ENCODE peak calls at places on chromosomes 4 and X, in seven cellular contexts. H is activated CD8-positive, alpha-beta memory T cell treated with anti-CD3 and anti-CD28 coated beads, Interleukin-2, amount 50 U/mL, for 4 hours; W is nephron progenitor cell; G is pulmonary artery endothelial cell; O is HCEC 1CT; J is PC-3; B is activated B cell treated with CpG ODN at 0.5 μM for 24 hours. Z is an unnamed sample.

GRCh38 chr4:48898733-48899431 is 7.7 kb downstream of the OCIAD2 start:
- DNase-seq in H (no peak), W (no peak), G (peak), O (no peak), J (no peak), B (no peak), Z (no peak)

GRCh38 chrX:80648023-80648422 is 161.7 kb downstream of the BRWD3 start:
- DNase-seq in H (no peak), W (no peak), G (no peak), O (peak), J (peak), B (no peak), Z (no peak)

GRCh38 chr4:101169044-101170014 is 178.0 kb downstream of the PPP3CA start:
- DNase-seq in H (peak), W (peak), G (peak), O (peak), J (peak), B (no peak), Z (peak)

GRCh38 chr4:23348789-23349498 is 540.9 kb downstream of the PPARGC1A start:
- DNase-seq in H (no peak), W (no peak), G (no peak), O (no peak), J (no peak), B (no peak), Z (no peak)

GRCh38 chr4:18847276-18847890 is 825.8 kb upstream of the LCORL start:
- DNase-seq in H (no peak), W (no peak), G (no peak), O (no peak), J (peak), B (no peak), Z (no peak)

GRCh38 chr4:107203733-107204132 is 167.6 kb upstream of the DKK2 start:
- DNase-seq in H (no peak), W (no peak), G (no peak), O (no peak), J (no peak), B (no peak), Z (no peak)

GRCh38 chrX:110331444-110332025 is 13.7 kb upstream of the AMMECR1 start:
- DNase-seq in H (no peak), W (no peak), G (no peak), O (no peak), J (no peak), B (no peak), Z (no peak)

GRCh38 chr4:133062851-133063250 is 86.2 kb upstream of the PCDH10 start:
- DNase-seq in H (no peak), W (no peak), G (no peak), O (peak), J (no peak), B (no peak), Z (no peak)

GRCh38 chr4:17521595-17521994 is 6.6 kb downstream of the CLRN2 start:
- DNase-seq in H (no peak), W (no peak), G (no peak), O (no peak), J (no peak), B (no peak), Z (no peak)

GRCh38 chr4:76691767-76692689 is 205.9 kb downstream of the SOWAHB start:
- DNase-seq in H (no peak), W (no peak), G (no peak), O (no peak), J (no peak), B (no peak), Z (no peak)

GRCh38 chrX:123731987-123732678 is 719 bp downstream of the THOC2 start:
- DNase-seq in H (no peak), W (peak), G (no peak), O (peak), J (peak), B (no peak), Z (peak)

GRCh38 chrX:12118134-12118533 is 20.1 kb upstream of the FRMPD4 start:
- DNase-seq in H (no peak), W (no peak), G (no peak), O (peak), J (no peak), B (no peak), Z (no peak)

GRCh38 chr4:2141762-2142520 is 82.8 kb downstream of the NAT8L start:
- DNase-seq in H (peak), W (no peak), G (no peak), O (no peak), J (no peak), B (no peak), Z (no peak)

GRCh38 chrX:112822892-112823291 is 17.7 kb downstream of the AMOT start:
- DNase-seq in H (no peak), W (no peak), G (no peak), O (no peak), J (no peak), B (no peak), Z (no peak)

GRCh38 chr4:108700358-108700757 is 50.0 kb downstream of the OSTC start:
- DNase-seq in H (no peak), W (no peak), G (no peak), O (no peak), J (peak), B (no peak), Z (no peak)

GRCh38 chr4:122764808-122765189 is 32.3 kb downstream of the BBS12 start:
- DNase-seq in H (no peak), W (no peak), G (no peak), O (peak), J (peak), B (no peak), Z (no peak)

GRCh38 chrX:9865804-9866471 is 79.7 kb downstream of the SHROOM2 start:
- DNase-seq in H (no peak), W (no peak), G (no peak), O (no peak), J (peak), B (no peak), Z (no peak)

GRCh38 chrX:154735695-154736393 is 15.0 kb downstream of the GAB3 start:
- DNase-seq in H (no peak), W (no peak), G (no peak), O (peak), J (peak), B (no peak), Z (no peak)

GRCh38 chrX:11273544-11273943 is 19.7 kb upstream of the AMELX start:
- DNase-seq in H (no peak), W (no peak), G (no peak), O (peak), J (peak), B (no peak), Z (no peak)

GRCh38 chr4:93710101-93710846 is 118.3 kb upstream of the ATOH1 start:
- DNase-seq in H (no peak), W (peak), G (no peak), O (no peak), J (peak), B (no peak), Z (no peak)

Z was measured in effector CD4-positive, alpha-beta T cell.